ENCODE peak calls at places on chromosomes 7 and 10, in eight cellular contexts. One of them, this sample, is unnamed.

GRCh38 chr7:107078517-107078966 is 34.0 kb downstream of the PRKAR2B start:
- DNase-seq in psoas muscle: no peak
- DNase-seq in heart right ventricle: no peak
- DNase-seq in CD8-positive, alpha-beta T cell: no peak
- DNase-seq in cardiac muscle cell: peak
- DNase-seq in A549: peak
- DNase-seq in transverse colon: no peak
- DNase-seq in Panc1: no peak
- DNase-seq in this sample: no peak

GRCh38 chr10:80289451-80290287 is at the start of gene MAT1A:
- DNase-seq in Panc1: no peak
- DNase-seq in cardiac muscle cell: peak
- DNase-seq in A549: peak
- DNase-seq in heart right ventricle: no peak
- DNase-seq in psoas muscle: no peak
- DNase-seq in CD8-positive, alpha-beta T cell: no peak
- DNase-seq in transverse colon: peak
- DNase-seq in this sample: no peak

GRCh38 chr7:101820703-101821102 is 3.3 kb downstream of the CUX1 start:
- DNase-seq in heart right ventricle: no peak
- DNase-seq in transverse colon: no peak
- DNase-seq in cardiac muscle cell: no peak
- DNase-seq in psoas muscle: no peak
- DNase-seq in CD8-positive, alpha-beta T cell: no peak
- DNase-seq in A549: no peak
- DNase-seq in Panc1: no peak
- DNase-seq in this sample: no peak

GRCh38 chr7:27814054-27814453 is 74.1 kb downstream of the TAX1BP1 start:
- DNase-seq in heart right ventricle: no peak
- DNase-seq in psoas muscle: no peak
- DNase-seq in A549: no peak
- DNase-seq in Panc1: no peak
- DNase-seq in cardiac muscle cell: no peak
- DNase-seq in CD8-positive, alpha-beta T cell: no peak
- DNase-seq in transverse colon: no peak
- DNase-seq in this sample: no peak

GRCh38 chr10:8102708-8103401 is 48.4 kb downstream of the GATA3 start:
- DNase-seq in heart right ventricle: no peak
- DNase-seq in CD8-positive, alpha-beta T cell: no peak
- DNase-seq in cardiac muscle cell: no peak
- DNase-seq in transverse colon: no peak
- DNase-seq in psoas muscle: no peak
- DNase-seq in A549: no peak
- DNase-seq in Panc1: no peak
- DNase-seq in this sample: no peak

GRCh38 chr10:42943025-42943818 is 133.6 kb upstream of the RET start:
- DNase-seq in CD8-positive, alpha-beta T cell: no peak
- DNase-seq in psoas muscle: no peak
- DNase-seq in heart right ventricle: no peak
- DNase-seq in A549: no peak
- DNase-seq in transverse colon: no peak
- DNase-seq in Panc1: no peak
- DNase-seq in cardiac muscle cell: no peak
- DNase-seq in this sample: peak

GRCh38 chr7:158933468-158934139 is 77.2 kb downstream of the DYNC2I1 start:
- DNase-seq in transverse colon: no peak
- DNase-seq in heart right ventricle: no peak
- DNase-seq in A549: no peak
- DNase-seq in cardiac muscle cell: no peak
- DNase-seq in Panc1: no peak
- DNase-seq in psoas muscle: no peak
- DNase-seq in CD8-positive, alpha-beta T cell: no peak
- DNase-seq in this sample: no peak

GRCh38 chr10:96588601-96589419 is 2.0 kb upstream of the TM9SF3 start:
- DNase-seq in transverse colon: no peak
- DNase-seq in heart right ventricle: no peak
- DNase-seq in Panc1: no peak
- DNase-seq in CD8-positive, alpha-beta T cell: no peak
- DNase-seq in psoas muscle: no peak
- DNase-seq in cardiac muscle cell: no peak
- DNase-seq in A549: no peak
- DNase-seq in this sample: no peak

GRCh38 chr10:108779501-108779900 is 1143.8 kb downstream of the XPNPEP1 start:
- DNase-seq in transverse colon: no peak
- DNase-seq in CD8-positive, alpha-beta T cell: no peak
- DNase-seq in heart right ventricle: no peak
- DNase-seq in psoas muscle: no peak
- DNase-seq in cardiac muscle cell: no peak
- DNase-seq in A549: no peak
- DNase-seq in Panc1: no peak
- DNase-seq in this sample: no peak

GRCh38 chr10:24891823-24892222 is 60.6 kb downstream of the PRTFDC1 start:
- DNase-seq in cardiac muscle cell: no peak
- DNase-seq in A549: peak
- DNase-seq in CD8-positive, alpha-beta T cell: no peak
- DNase-seq in psoas muscle: no peak
- DNase-seq in transverse colon: no peak
- DNase-seq in heart right ventricle: no peak
- DNase-seq in Panc1: no peak
- DNase-seq in this sample: no peak

GRCh38 chr10:104406715-104407517 is 53.3 kb downstream of the CFAP58 start:
- DNase-seq in CD8-positive, alpha-beta T cell: no peak
- DNase-seq in transverse colon: no peak
- DNase-seq in heart right ventricle: no peak
- DNase-seq in A549: peak
- DNase-seq in Panc1: peak
- DNase-seq in psoas muscle: no peak
- DNase-seq in cardiac muscle cell: peak
- DNase-seq in this sample: no peak

GRCh38 chr7:47594406-47594805 is 12.5 kb upstream of the TNS3 start:
- DNase-seq in cardiac muscle cell: no peak
- DNase-seq in heart right ventricle: no peak
- DNase-seq in transverse colon: no peak
- DNase-seq in Panc1: no peak
- DNase-seq in psoas muscle: no peak
- DNase-seq in CD8-positive, alpha-beta T cell: no peak
- DNase-seq in A549: no peak
- DNase-seq in this sample: no peak

GRCh38 chr7:157337316-157338149 is 729 bp downstream of the DNAJB6 start:
- DNase-seq in psoas muscle: peak
- DNase-seq in A549: peak
- DNase-seq in cardiac muscle cell: peak
- DNase-seq in heart right ventricle: peak
- DNase-seq in transverse colon: peak
- DNase-seq in Panc1: no peak
- DNase-seq in CD8-positive, alpha-beta T cell: peak
- DNase-seq in this sample: peak

GRCh38 chr7:76282344-76283253 is 19.9 kb upstream of the HSPB1 start:
- DNase-seq in A549: no peak
- DNase-seq in cardiac muscle cell: peak
- DNase-seq in heart right ventricle: no peak
- DNase-seq in psoas muscle: no peak
- DNase-seq in Panc1: no peak
- DNase-seq in CD8-positive, alpha-beta T cell: no peak
- DNase-seq in transverse colon: no peak
- DNase-seq in this sample: no peak

GRCh38 chr7:10721289-10721688 is 252.4 kb upstream of the PHF14 start:
- DNase-seq in psoas muscle: no peak
- DNase-seq in A549: no peak
- DNase-seq in CD8-positive, alpha-beta T cell: no peak
- DNase-seq in Panc1: no peak
- DNase-seq in transverse colon: no peak
- DNase-seq in cardiac muscle cell: no peak
- DNase-seq in heart right ventricle: no peak
- DNase-seq in this sample: no peak

GRCh38 chr10:119296703-119297102 is 89.3 kb downstream of the GRK5 start:
- DNase-seq in CD8-positive, alpha-beta T cell: no peak
- DNase-seq in Panc1: no peak
- DNase-seq in cardiac muscle cell: no peak
- DNase-seq in heart right ventricle: peak
- DNase-seq in transverse colon: no peak
- DNase-seq in A549: no peak
- DNase-seq in psoas muscle: peak
- DNase-seq in this sample: no peak

GRCh38 chr7:7272294-7272693 is 90.0 kb downstream of the C1GALT1 start:
- DNase-seq in heart right ventricle: no peak
- DNase-seq in Panc1: no peak
- DNase-seq in psoas muscle: no peak
- DNase-seq in A549: no peak
- DNase-seq in CD8-positive, alpha-beta T cell: no peak
- DNase-seq in cardiac muscle cell: no peak
- DNase-seq in transverse colon: no peak
- DNase-seq in this sample: no peak

GRCh38 chr7:7274782-7275181 is 92.4 kb downstream of the C1GALT1 start:
- DNase-seq in cardiac muscle cell: no peak
- DNase-seq in Panc1: no peak
- DNase-seq in heart right ventricle: no peak
- DNase-seq in A549: no peak
- DNase-seq in CD8-positive, alpha-beta T cell: no peak
- DNase-seq in transverse colon: no peak
- DNase-seq in psoas muscle: no peak
- DNase-seq in this sample: no peak

GRCh38 chr7:7276151-7276550 is 93.8 kb downstream of the C1GALT1 start:
- DNase-seq in A549: no peak
- DNase-seq in transverse colon: no peak
- DNase-seq in psoas muscle: no peak
- DNase-seq in heart right ventricle: no peak
- DNase-seq in CD8-positive, alpha-beta T cell: no peak
- DNase-seq in cardiac muscle cell: no peak
- DNase-seq in Panc1: no peak
- DNase-seq in this sample: no peak

GRCh38 chr7:7266257-7266656 is 83.9 kb downstream of the C1GALT1 start:
- DNase-seq in cardiac muscle cell: no peak
- DNase-seq in Panc1: no peak
- DNase-seq in transverse colon: no peak
- DNase-seq in CD8-positive, alpha-beta T cell: no peak
- DNase-seq in heart right ventricle: no peak
- DNase-seq in psoas muscle: no peak
- DNase-seq in A549: no peak
- DNase-seq in this sample: no peak

GRCh38 chr7:7271094-7271874 is 88.9 kb downstream of the C1GALT1 start:
- DNase-seq in heart right ventricle: no peak
- DNase-seq in cardiac muscle cell: no peak
- DNase-seq in psoas muscle: no peak
- DNase-seq in CD8-positive, alpha-beta T cell: no peak
- DNase-seq in Panc1: no peak
- DNase-seq in transverse colon: peak
- DNase-seq in A549: no peak
- DNase-seq in this sample: no peak
- H3K4me3 ChIP-seq in heart right ventricle: no peak
- H3K4me3 ChIP-seq in cardiac muscle cell: no peak
- H3K4me3 ChIP-seq in psoas muscle: no peak
- H3K4me3 ChIP-seq in CD8-positive, alpha-beta T cell: no peak
- H3K4me3 ChIP-seq in Panc1: no peak
- H3K4me3 ChIP-seq in transverse colon: no peak
- H3K4me3 ChIP-seq in A549: no peak
- H3K4me3 ChIP-seq in this sample: no peak

GRCh38 chr10:58384999-58385783 is at the start of gene TFAM:
- DNase-seq in CD8-positive, alpha-beta T cell: peak
- DNase-seq in Panc1: peak
- DNase-seq in heart right ventricle: peak
- DNase-seq in cardiac muscle cell: peak
- DNase-seq in psoas muscle: peak
- DNase-seq in transverse colon: peak
- DNase-seq in A549: peak
- DNase-seq in this sample: peak
- TF ChIP-seq CTCF in CD8-positive, alpha-beta T cell: peak
- TF ChIP-seq CTCF in Panc1: peak
- TF ChIP-seq CTCF in heart right ventricle: no peak
- TF ChIP-seq CTCF in cardiac muscle cell: peak
- TF ChIP-seq CTCF in psoas muscle: peak
- TF ChIP-seq CTCF in transverse colon: no peak
- TF ChIP-seq CTCF in A549: peak
- TF ChIP-seq CTCF in this sample: peak

GRCh38 chr10:95496246-95496911 is 64.8 kb downstream of the SORBS1 start:
- DNase-seq in cardiac muscle cell: no peak
- DNase-seq in transverse colon: no peak
- DNase-seq in CD8-positive, alpha-beta T cell: no peak
- DNase-seq in A549: no peak
- DNase-seq in heart right ventricle: no peak
- DNase-seq in Panc1: no peak
- DNase-seq in psoas muscle: no peak
- DNase-seq in this sample: no peak
- H3K27ac ChIP-seq in cardiac muscle cell: no peak
- H3K27ac ChIP-seq in transverse colon: peak
- H3K27ac ChIP-seq in CD8-positive, alpha-beta T cell: no peak
- H3K27ac ChIP-seq in A549: no peak
- H3K27ac ChIP-seq in heart right ventricle: no peak
- H3K27ac ChIP-seq in Panc1: no peak
- H3K27ac ChIP-seq in psoas muscle: peak
- H3K27ac ChIP-seq in this sample: no peak

GRCh38 chr10:93468532-93469213 is 13.5 kb downstream of the MYOF start:
- DNase-seq in A549: peak
- DNase-seq in cardiac muscle cell: no peak
- DNase-seq in Panc1: peak
- DNase-seq in heart right ventricle: no peak
- DNase-seq in CD8-positive, alpha-beta T cell: no peak
- DNase-seq in psoas muscle: no peak
- DNase-seq in transverse colon: no peak
- DNase-seq in this sample: no peak
- H3K4me3 ChIP-seq in A549: peak
- H3K4me3 ChIP-seq in cardiac muscle cell: no peak
- H3K4me3 ChIP-seq in Panc1: no peak
- H3K4me3 ChIP-seq in heart right ventricle: no peak
- H3K4me3 ChIP-seq in CD8-positive, alpha-beta T cell: no peak
- H3K4me3 ChIP-seq in psoas muscle: no peak
- H3K4me3 ChIP-seq in transverse colon: no peak
- H3K4me3 ChIP-seq in this sample: no peak

GRCh38 chr7:148898845-148899474 is 14.9 kb upstream of the EZH2 start:
- DNase-seq in heart right ventricle: no peak
- DNase-seq in Panc1: no peak
- DNase-seq in psoas muscle: no peak
- DNase-seq in cardiac muscle cell: no peak
- DNase-seq in CD8-positive, alpha-beta T cell: no peak
- DNase-seq in transverse colon: no peak
- DNase-seq in A549: no peak
- DNase-seq in this sample: no peak
- TF ChIP-seq CTCF in heart right ventricle: no peak
- TF ChIP-seq CTCF in Panc1: no peak
- TF ChIP-seq CTCF in psoas muscle: no peak
- TF ChIP-seq CTCF in cardiac muscle cell: no peak
- TF ChIP-seq CTCF in CD8-positive, alpha-beta T cell: no peak
- TF ChIP-seq CTCF in transverse colon: no peak
- TF ChIP-seq CTCF in A549: no peak
- TF ChIP-seq CTCF in this sample: no peak

This sample was measured in dorsolateral prefrontal cortex.